ENCODE peak calls at places on chromosomes 12 and 14, in four cellular contexts. S is IMR-90, O is HepG2, U is K562. E is an unnamed sample.

GRCh38 chr14:86003998-86004397 is 474.1 kb downstream of the FLRT2 start:
- DNase-seq in S (peak), O (peak), U (no peak), E (no peak)

GRCh38 chr12:69671597-69671996 is 27.5 kb downstream of the BEST3 start:
- DNase-seq in S (no peak), O (no peak), U (peak), E (no peak)

GRCh38 chr12:112740387-112740934 is 51.1 kb upstream of the RPH3A start:
- DNase-seq in S (no peak), O (no peak), U (no peak), E (no peak)

GRCh38 chr14:67480011-67480410 is 8.5 kb downstream of the TMEM229B start:
- DNase-seq in S (no peak), O (no peak), U (peak), E (no peak)

GRCh38 chr14:80926706-80927384 is 14.7 kb downstream of the CEP128 start:
- DNase-seq in S (peak), O (no peak), U (no peak), E (no peak)

GRCh38 chr12:13179159-13180074 is 17.1 kb upstream of the EMP1 start:
- DNase-seq in S (peak), O (no peak), U (no peak), E (peak)

GRCh38 chr14:103522649-103523582 is at the start of gene CKB:
- DNase-seq in S (peak), O (no peak), U (peak), E (peak)

GRCh38 chr12:121789800-121790748 is 3.4 kb downstream of the RHOF start:
- DNase-seq in S (peak), O (no peak), U (no peak), E (no peak)

GRCh38 chr12:91043408-91043807 is 14.4 kb downstream of the KERA start:
- DNase-seq in S (no peak), O (no peak), U (no peak), E (no peak)

GRCh38 chr14:55707365-55707804 is 127.4 kb downstream of the KTN1 start:
- DNase-seq in S (peak), O (peak), U (peak), E (peak)

GRCh38 chr14:91350813-91351507 is 66.7 kb downstream of the CCDC88C start:
- DNase-seq in S (no peak), O (no peak), U (no peak), E (no peak)

GRCh38 chr14:104532191-104532555 is 47.4 kb upstream of the C14orf180 start:
- DNase-seq in S (no peak), O (no peak), U (no peak), E (no peak)

GRCh38 chr12:22657538-22657937 is 32.6 kb downstream of the ETNK1 start:
- DNase-seq in S (peak), O (no peak), U (no peak), E (no peak)

GRCh38 chr12:19166956-19167355 is 37.4 kb downstream of the PLEKHA5 start:
- DNase-seq in S (no peak), O (no peak), U (no peak), E (no peak)

GRCh38 chr12:2114071-2114470 is 61.3 kb downstream of the CACNA1C start:
- DNase-seq in S (no peak), O (no peak), U (no peak), E (no peak)
- TF ChIP-seq MAZ in S (no peak), O (no peak), U (no peak), E (no peak)

DNA sequence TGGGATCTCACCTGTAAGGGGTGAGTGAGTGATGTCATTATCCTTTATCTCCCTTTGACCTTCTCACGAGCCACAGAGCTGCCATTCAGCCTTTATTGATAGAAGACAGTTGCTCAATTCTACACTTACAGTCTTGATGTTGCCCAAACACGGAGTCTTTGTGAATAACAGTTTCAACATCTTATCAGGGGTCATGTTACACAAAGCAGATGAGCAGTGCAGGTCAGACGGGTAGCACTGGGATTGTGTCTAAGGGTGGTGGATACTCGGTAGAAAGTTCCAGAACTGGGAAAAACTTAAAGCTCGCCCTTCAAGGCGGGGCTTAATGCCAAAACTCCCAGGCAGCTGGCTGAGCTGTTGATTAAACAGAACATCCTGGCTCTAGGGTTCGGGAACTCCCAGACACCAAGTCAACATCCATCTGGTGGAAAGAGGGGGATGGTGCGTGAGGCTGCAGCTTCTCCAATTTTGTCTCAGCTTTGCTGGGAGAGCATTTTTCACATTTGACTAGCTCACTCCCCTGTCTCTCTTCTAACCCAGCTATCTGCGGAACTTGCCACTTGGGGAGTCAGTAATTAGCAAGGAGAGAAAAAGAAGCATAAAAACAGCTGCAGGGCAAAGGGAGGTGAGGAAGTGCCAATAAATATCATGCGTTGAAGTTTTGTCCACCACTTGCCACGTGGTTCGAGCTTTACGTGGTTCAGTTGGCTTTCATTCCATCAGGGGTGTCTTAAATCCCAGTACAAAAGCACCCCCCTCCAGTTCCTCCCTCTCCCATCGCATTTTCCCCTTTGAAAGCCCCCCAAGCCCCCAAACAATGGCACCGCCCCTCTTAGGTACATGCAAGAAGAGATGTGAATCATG is 31.0 kb downstream of the FOXN4 start:
- DNase-seq in S (peak), O (peak), U (no peak), E (peak)
- TF ChIP-seq MAZ in S (no peak), O (no peak), U (no peak), E (no peak)

GRCh38 chr12:89497467-89497866 is 27.1 kb downstream of the GALNT4 start:
- DNase-seq in S (peak), O (no peak), U (no peak), E (no peak)
- TF ChIP-seq MAZ in S (no peak), O (no peak), U (no peak), E (no peak)

DNA sequence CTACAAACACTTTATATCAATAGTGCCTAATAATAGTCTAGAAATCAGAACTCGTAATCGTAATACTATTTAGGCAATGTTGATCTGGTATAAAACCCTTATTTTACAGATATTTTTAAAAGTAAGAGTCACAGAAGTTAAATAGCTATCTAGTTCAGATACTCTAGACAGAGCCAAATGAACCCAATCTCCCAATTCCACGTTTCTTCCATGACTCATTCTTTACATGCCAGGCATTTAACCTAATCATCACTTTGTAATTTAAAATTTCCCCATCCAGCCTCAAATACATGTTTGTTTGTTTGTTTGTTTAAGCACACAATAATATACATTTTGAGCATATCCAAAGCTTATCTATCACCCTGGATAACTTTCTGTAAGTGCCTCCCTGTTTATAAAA is 36.4 kb upstream of the GARIN6 start:
- DNase-seq in S (no peak), O (no peak), U (no peak), E (no peak)
- TF ChIP-seq MAZ in S (no peak), O (no peak), U (no peak), E (no peak)

DNA sequence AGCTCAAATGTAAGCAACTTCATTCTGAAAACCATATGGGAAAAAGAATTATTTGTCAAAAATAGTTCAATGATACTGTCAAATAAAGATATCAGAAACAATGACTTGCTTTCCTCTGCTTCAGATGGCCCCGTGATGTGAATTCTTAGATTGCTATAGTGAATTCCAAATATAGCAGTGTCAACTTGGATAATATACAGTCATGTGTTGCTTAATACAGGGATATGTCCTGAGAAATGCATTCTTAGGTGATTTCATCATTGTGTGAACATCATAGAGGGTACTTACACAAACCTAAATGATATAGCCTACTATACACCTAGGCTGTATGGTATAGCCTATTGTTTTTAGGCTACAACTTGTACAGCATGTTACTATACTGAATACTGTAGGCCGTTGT is 108.7 kb upstream of the MIS18BP1 start:
- DNase-seq in S (no peak), O (no peak), U (no peak), E (peak)
- TF ChIP-seq MAZ in S (no peak), O (no peak), U (no peak), E (no peak)